ENCODE peak calls at places on chromosomes 13 and 19, in four cellular contexts. G is renal cortical epithelial cell, E is BE2C, I is DMS79. Q is an unnamed sample.
A peak's percentile ranks its signal among the peaks of the same experiment; 100 is the strongest.

GRCh38 chr13:86976521-86977324 is 694.4 kb upstream of the SLITRK5 start:
- DNase-seq in G (no peak), E (no peak), I (no peak), Q (no peak)

GRCh38 chr13:110874508-110874960 is 40.3 kb downstream of the ANKRD10 start:
- DNase-seq in G (peak; percentile 27), E (peak; percentile 89), I (peak; percentile 43), Q (peak; percentile 95)

GRCh38 chr19:13132471-13133166 is 14.6 kb downstream of the NACC1 start:
- DNase-seq in G (no peak), E (no peak), I (no peak), Q (no peak)

GRCh38 chr19:4980087-4980486 is 11.2 kb downstream of the KDM4B start:
- DNase-seq in G (peak; percentile 33), E (no peak), I (no peak), Q (no peak)

GRCh38 chr19:3275583-3276340 is 51.3 kb downstream of the CELF5 start:
- DNase-seq in G (peak; percentile 45), E (peak; percentile 99), I (peak; percentile 20), Q (peak; percentile 92)

GRCh38 chr13:75372517-75372916 is 109.5 kb downstream of the TBC1D4 start:
- DNase-seq in G (peak; percentile 58), E (peak; percentile 32), I (no peak), Q (no peak)

GRCh38 chr19:41753159-41753558 is 2.2 kb upstream of the CEACAM6 start:
- DNase-seq in G (no peak), E (peak; percentile 71), I (no peak), Q (no peak)

GRCh38 chr13:98842858-98843481 is 90.5 kb upstream of the SLC15A1 start:
- DNase-seq in G (peak; percentile 75), E (peak; percentile 87), I (peak; percentile 80), Q (peak; percentile 81)

GRCh38 chr13:79681069-79681468 is 200.1 kb downstream of the NDFIP2 start:
- DNase-seq in G (peak; percentile 75), E (no peak), I (no peak), Q (no peak)

GRCh38 chr19:48674921-48675824 is 2.4 kb upstream of the NTN5 start:
- DNase-seq in G (peak; percentile 58), E (peak; percentile 90), I (peak; percentile 58), Q (peak; percentile 86)

GRCh38 chr13:33617055-33617454 is 200.9 kb upstream of the RFC3 start:
- DNase-seq in G (no peak), E (no peak), I (no peak), Q (no peak)

GRCh38 chr13:99972190-99972731 is 694 bp upstream of the ZIC5 start:
- DNase-seq in G (no peak), E (no peak), I (no peak), Q (no peak)

GRCh38 chr13:32984857-32985626 is 31.2 kb upstream of the KL start:
- DNase-seq in G (no peak), E (no peak), I (no peak), Q (no peak)

GRCh38 chr13:97967226-97967625 is 13.8 kb downstream of the IPO5 start:
- DNase-seq in G (no peak), E (no peak), I (no peak), Q (no peak)

GRCh38 chr19:33263325-33264023 is 37.8 kb upstream of the SLC7A10 start:
- DNase-seq in G (no peak), E (no peak), I (no peak), Q (no peak)

GRCh38 chr19:51016798-51017683 is 2.5 kb downstream of the KLK10 start:
- DNase-seq in G (no peak), E (peak; percentile 27), I (peak; percentile 42), Q (no peak)

GRCh38 chr19:7600721-7601120 is 5.1 kb downstream of the CAMSAP3 start:
- DNase-seq in G (no peak), E (no peak), I (no peak), Q (no peak)

GRCh38 chr13:49421391-49421790 is 22.5 kb downstream of the CAB39L start:
- DNase-seq in G (no peak), E (peak; percentile 33), I (no peak), Q (no peak)

GRCh38 chr19:33978286-33978685 is 181.6 kb downstream of the KCTD15 start:
- DNase-seq in G (no peak), E (no peak), I (no peak), Q (no peak)

GRCh38 chr13:26679945-26680516 is 80.6 kb downstream of the GPR12 start:
- DNase-seq in G (peak; percentile 40), E (no peak), I (peak; percentile 1), Q (no peak)

GRCh38 chr19:56966225-56966696 is 125.7 kb upstream of the PEG3 start:
- DNase-seq in G (no peak), E (no peak), I (no peak), Q (no peak)

GRCh38 chr19:18311495-18311894 is 11.4 kb downstream of the LSM4 start:
- DNase-seq in G (no peak), E (no peak), I (no peak), Q (no peak)

GRCh38 chr13:75938811-75939525 is 302.8 kb downstream of the LMO7 start:
- DNase-seq in G (peak; percentile 64), E (no peak), I (no peak), Q (no peak)

GRCh38 chr13:23570099-23570926 is at the start of gene TNFRSF19:
- DNase-seq in G (peak; percentile 57), E (peak; percentile 90), I (no peak), Q (no peak)

GRCh38 chr13:107450931-107451330 is 764.4 kb downstream of the LIG4 start:
- DNase-seq in G (peak; percentile 98), E (peak; percentile 55), I (no peak), Q (peak; percentile 60)

GRCh38 chr19:47544476-47544875 is 28.5 kb downstream of the ZNF541 start:
- DNase-seq in G (no peak), E (no peak), I (no peak), Q (no peak)

GRCh38 chr13:98406475-98406874 is 170.4 kb downstream of the STK24 start:
- DNase-seq in G (no peak), E (no peak), I (peak; percentile 45), Q (no peak)

GRCh38 chr13:84870190-84870589 is 929.0 kb downstream of the SLITRK6 start:
- DNase-seq in G (no peak), E (peak; percentile 37), I (no peak), Q (no peak)

GRCh38 chr13:19959831-19960672 is 1.5 kb downstream of the ZMYM2 start:
- DNase-seq in G (peak; percentile 91), E (peak; percentile 95), I (peak; percentile 67), Q (peak; percentile 94)

GRCh38 chr13:45256254-45256653 is 55.4 kb upstream of the KCTD4 start:
- DNase-seq in G (no peak), E (no peak), I (no peak), Q (no peak)

GRCh38 chr19:49010453-49010852 is 6.4 kb downstream of the LHB start:
- DNase-seq in G (no peak), E (no peak), I (no peak), Q (no peak)

GRCh38 chr13:74084375-74084902 is 49.8 kb downstream of the KLF12 start:
- DNase-seq in G (no peak), E (no peak), I (no peak), Q (no peak)

GRCh38 chr13:37158481-37158880 is 53.0 kb upstream of the CSNK1A1L start:
- DNase-seq in G (no peak), E (no peak), I (no peak), Q (no peak)

GRCh38 chr13:45799451-45799850 is 52.1 kb downstream of the SIAH3 start:
- DNase-seq in G (no peak), E (peak; percentile 37), I (no peak), Q (no peak)

GRCh38 chr13:76886005-76886291 is 257 bp downstream of the KCTD12 start:
- DNase-seq in G (no peak), E (no peak), I (no peak), Q (no peak)

GRCh38 chr13:33272531-33273124 is 12.9 kb downstream of the STARD13 start:
- DNase-seq in G (peak; percentile 77), E (no peak), I (no peak), Q (no peak)

GRCh38 chr13:113489549-113490495 is 689 bp downstream of the DCUN1D2 start:
- DNase-seq in G (peak; percentile 52), E (peak; percentile 42), I (peak; percentile 57), Q (peak; percentile 82)

GRCh38 chr19:29667390-29667783 is 2.1 kb downstream of the PLEKHF1 start:
- DNase-seq in G (no peak), E (no peak), I (no peak), Q (no peak)

GRCh38 chr13:40371531-40372125 is 294.8 kb downstream of the FOXO1 start:
- DNase-seq in G (no peak), E (no peak), I (peak; percentile 92), Q (no peak)

Q was measured in kidney.